ENCODE peak calls at places on chromosomes 3 and 15, in eight cellular contexts. F, C, Z, T, P, J, B and W are unnamed samples.

GRCh38 chr15:69794643-69795461 is 302.9 kb downstream of the TLE3 start:
- DNase-seq in F (no peak), C (no peak), Z (no peak), T (peak; percentile 11), P (no peak), J (peak; percentile 71), B (peak; percentile 91), W (no peak)

GRCh38 chr3:195540526-195540925 is 2.6 kb downstream of the PPP1R2 start:
- DNase-seq in F (no peak), C (no peak), Z (no peak), T (no peak), P (no peak), J (no peak), B (no peak), W (no peak)

GRCh38 chr15:88703533-88703932 is 64.7 kb downstream of the ISG20 start:
- DNase-seq in F (no peak), C (no peak), Z (no peak), T (no peak), P (no peak), J (no peak), B (no peak), W (no peak)

GRCh38 chr15:38610748-38611147 is 46.1 kb upstream of the RASGRP1 start:
- DNase-seq in F (no peak), C (no peak), Z (no peak), T (no peak), P (no peak), J (no peak), B (no peak), W (no peak)

GRCh38 chr15:48178612-48178931 is 477 bp upstream of the MYEF2 start:
- DNase-seq in F (no peak), C (no peak), Z (no peak), T (no peak), P (no peak), J (no peak), B (no peak), W (no peak)

GRCh38 chr3:151107177-151107576 is 21.7 kb downstream of the MED12L start:
- DNase-seq in F (no peak), C (no peak), Z (no peak), T (no peak), P (no peak), J (no peak), B (no peak), W (no peak)

GRCh38 chr3:65787827-65788226 is 250.9 kb downstream of the MAGI1 start:
- DNase-seq in F (no peak), C (no peak), Z (no peak), T (no peak), P (no peak), J (no peak), B (no peak), W (no peak)

GRCh38 chr3:180680097-180680430 is 775 bp upstream of the CCDC39 start:
- DNase-seq in F (peak; percentile 55), C (peak; percentile 36), Z (peak; percentile 31), T (peak; percentile 43), P (peak; percentile 6), J (peak; percentile 28), B (peak; percentile 68), W (peak; percentile 5)

GRCh38 chr3:24506966-24507775 is 12.5 kb upstream of the THRB start:
- DNase-seq in F (no peak), C (no peak), Z (no peak), T (peak; percentile 81), P (no peak), J (peak; percentile 13), B (no peak), W (peak; percentile 49)

GRCh38 chr3:127672429-127673190 is at the start of gene ABTB1:
- DNase-seq in F (peak; percentile 66), C (peak; percentile 71), Z (peak; percentile 98), T (peak; percentile 58), P (peak; percentile 86), J (peak; percentile 81), B (peak; percentile 89), W (peak; percentile 33)

GRCh38 chr3:186307594-186307993 is 54.4 kb downstream of the DGKG start:
- DNase-seq in F (peak; percentile 46), C (peak; percentile 47), Z (peak; percentile 48), T (peak; percentile 60), P (no peak), J (peak; percentile 50), B (peak; percentile 79), W (no peak)

GRCh38 chr3:55486857-55487375 is at the start of gene WNT5A:
- DNase-seq in F (peak; percentile 55), C (peak; percentile 40), Z (peak; percentile 36), T (peak; percentile 35), P (no peak), J (peak; percentile 72), B (peak; percentile 78), W (no peak)

GRCh38 chr3:134079111-134079531 is 49.4 kb upstream of the SLCO2A1 start:
- DNase-seq in F (no peak), C (no peak), Z (no peak), T (peak; percentile 51), P (no peak), J (no peak), B (no peak), W (no peak)

GRCh38 chr15:85831415-85832113 is 36.8 kb upstream of the KLHL25 start:
- DNase-seq in F (peak; percentile 73), C (peak; percentile 69), Z (peak; percentile 47), T (peak; percentile 62), P (peak; percentile 59), J (peak; percentile 64), B (peak; percentile 78), W (peak; percentile 49)

GRCh38 chr3:174332413-174332812 is 526.7 kb upstream of the NAALADL2 start:
- DNase-seq in F (no peak), C (no peak), Z (no peak), T (no peak), P (no peak), J (no peak), B (no peak), W (no peak)

GRCh38 chr3:33636125-33636855 is 81.8 kb downstream of the CLASP2 start:
- DNase-seq in F (peak; percentile 26), C (no peak), Z (peak; percentile 39), T (peak; percentile 77), P (no peak), J (peak; percentile 59), B (peak; percentile 71), W (peak; percentile 64)

GRCh38 chr3:175346573-175347356 is 487.6 kb downstream of the NAALADL2 start:
- DNase-seq in F (no peak), C (no peak), Z (no peak), T (peak; percentile 95), P (no peak), J (peak; percentile 27), B (peak; percentile 92), W (peak; percentile 89)

GRCh38 chr3:161069441-161070251 is 35.5 kb downstream of the B3GALNT1 start:
- DNase-seq in F (no peak), C (no peak), Z (peak; percentile 66), T (peak; percentile 82), P (peak; percentile 9), J (peak; percentile 89), B (peak; percentile 87), W (peak; percentile 61)